ENCODE peak calls at places on chromosomes 4 and X, in five cellular contexts. One of them, this sample, is unnamed.
A peak's percentile ranks its signal among the peaks of the same experiment; 100 is the strongest.

GRCh38 chr4:158159054-158159717 is 13.6 kb downstream of the GASK1B start:
- DNase-seq in GM12878: no peak
- DNase-seq in HEK293T: no peak
- DNase-seq in HepG2: no peak
- DNase-seq in H1: no peak
- DNase-seq in this sample: no peak

GRCh38 chrX:67582436-67582835 is 38.6 kb downstream of the AR start:
- DNase-seq in GM12878: no peak
- DNase-seq in HEK293T: no peak
- DNase-seq in HepG2: no peak
- DNase-seq in H1: no peak
- DNase-seq in this sample: no peak

GRCh38 chr4:16916719-16917337 is 18.4 kb upstream of the LDB2 start:
- DNase-seq in GM12878: peak; percentile 47
- DNase-seq in HEK293T: peak; percentile 73
- DNase-seq in HepG2: peak; percentile 63
- DNase-seq in H1: peak; percentile 90
- DNase-seq in this sample: no peak

GRCh38 chr4:149910177-149910576 is 94.5 kb upstream of the IQCM start:
- DNase-seq in GM12878: no peak
- DNase-seq in HEK293T: no peak
- DNase-seq in HepG2: no peak
- DNase-seq in H1: no peak
- DNase-seq in this sample: no peak

GRCh38 chrX:31932769-31933168 is 860.9 kb upstream of the FTHL17 start:
- DNase-seq in GM12878: no peak
- DNase-seq in HEK293T: no peak
- DNase-seq in HepG2: no peak
- DNase-seq in H1: no peak
- DNase-seq in this sample: no peak

GRCh38 chr4:86840858-86841257 is 8.3 kb downstream of the SLC10A6 start:
- DNase-seq in GM12878: no peak
- DNase-seq in HEK293T: no peak
- DNase-seq in HepG2: no peak
- DNase-seq in H1: no peak
- DNase-seq in this sample: no peak

GRCh38 chr4:154640999-154641398 is 28.5 kb upstream of the FGG start:
- DNase-seq in GM12878: no peak
- DNase-seq in HEK293T: no peak
- DNase-seq in HepG2: no peak
- DNase-seq in H1: no peak
- DNase-seq in this sample: no peak

GRCh38 chr4:185793716-185794115 is 18.3 kb downstream of the SORBS2 start:
- DNase-seq in GM12878: no peak
- DNase-seq in HEK293T: no peak
- DNase-seq in HepG2: no peak
- DNase-seq in H1: no peak
- DNase-seq in this sample: no peak

GRCh38 chr4:26372525-26373172 is 51.8 kb downstream of the RBPJ start:
- DNase-seq in GM12878: peak; percentile 83
- DNase-seq in HEK293T: peak; percentile 19
- DNase-seq in HepG2: peak; percentile 90
- DNase-seq in H1: no peak
- DNase-seq in this sample: no peak

GRCh38 chrX:44953734-44954502 is 80.9 kb downstream of the KDM6A start:
- DNase-seq in GM12878: no peak
- DNase-seq in HEK293T: no peak
- DNase-seq in HepG2: no peak
- DNase-seq in H1: no peak
- DNase-seq in this sample: no peak

GRCh38 chrX:29478336-29479069 is 736.9 kb upstream of the MAGEB2 start:
- DNase-seq in GM12878: peak; percentile 51
- DNase-seq in HEK293T: peak; percentile 65
- DNase-seq in HepG2: peak; percentile 0
- DNase-seq in H1: peak; percentile 1
- DNase-seq in this sample: peak; percentile 38

GRCh38 chr4:36823199-36823967 is 421.2 kb upstream of the NWD2 start:
- DNase-seq in GM12878: peak; percentile 11
- DNase-seq in HEK293T: no peak
- DNase-seq in HepG2: no peak
- DNase-seq in H1: no peak
- DNase-seq in this sample: no peak

GRCh38 chr4:4919926-4920325 is 60.5 kb downstream of the MSX1 start:
- DNase-seq in GM12878: no peak
- DNase-seq in HEK293T: no peak
- DNase-seq in HepG2: no peak
- DNase-seq in H1: no peak
- DNase-seq in this sample: no peak

GRCh38 chrX:96004386-96004785 is 680.3 kb upstream of the DIAPH2 start:
- DNase-seq in GM12878: no peak
- DNase-seq in HEK293T: no peak
- DNase-seq in HepG2: no peak
- DNase-seq in H1: no peak
- DNase-seq in this sample: no peak

GRCh38 chr4:156685308-156685707 is 286.3 kb downstream of the PDGFC start:
- DNase-seq in GM12878: no peak
- DNase-seq in HEK293T: no peak
- DNase-seq in HepG2: no peak
- DNase-seq in H1: no peak
- DNase-seq in this sample: no peak

GRCh38 chrX:80648023-80648422 is 161.7 kb downstream of the BRWD3 start:
- DNase-seq in GM12878: no peak
- DNase-seq in HEK293T: peak; percentile 21
- DNase-seq in HepG2: no peak
- DNase-seq in H1: no peak
- DNase-seq in this sample: no peak

GRCh38 chr4:155758500-155759371 is at the start of gene GUCY1B1:
- DNase-seq in GM12878: peak; percentile 44
- DNase-seq in HEK293T: peak; percentile 96
- DNase-seq in HepG2: no peak
- DNase-seq in H1: peak; percentile 83
- DNase-seq in this sample: peak; percentile 67

GRCh38 chr4:135277116-135277979 is 1075.8 kb upstream of the PABPC4L start:
- DNase-seq in GM12878: no peak
- DNase-seq in HEK293T: no peak
- DNase-seq in HepG2: no peak
- DNase-seq in H1: no peak
- DNase-seq in this sample: no peak

GRCh38 chrX:49172280-49172780 is 632 bp downstream of the PLP2 start:
- DNase-seq in GM12878: no peak
- DNase-seq in HEK293T: no peak
- DNase-seq in HepG2: no peak
- DNase-seq in H1: no peak
- DNase-seq in this sample: no peak

GRCh38 chr4:103996637-103997036 is 276.9 kb upstream of the TACR3 start:
- DNase-seq in GM12878: no peak
- DNase-seq in HEK293T: peak; percentile 42
- DNase-seq in HepG2: peak; percentile 45
- DNase-seq in H1: peak; percentile 29
- DNase-seq in this sample: peak; percentile 78

GRCh38 chr4:143202824-143203223 is 18.1 kb downstream of the USP38 start:
- DNase-seq in GM12878: no peak
- DNase-seq in HEK293T: no peak
- DNase-seq in HepG2: no peak
- DNase-seq in H1: no peak
- DNase-seq in this sample: no peak

GRCh38 chr4:29058519-29058918 is 1661.7 kb upstream of the PCDH7 start:
- DNase-seq in GM12878: no peak
- DNase-seq in HEK293T: no peak
- DNase-seq in HepG2: no peak
- DNase-seq in H1: no peak
- DNase-seq in this sample: no peak

GRCh38 chrX:9977642-9978041 is 10.5 kb downstream of the CLDN34 start:
- DNase-seq in GM12878: no peak
- DNase-seq in HEK293T: no peak
- DNase-seq in HepG2: peak; percentile 66
- DNase-seq in H1: no peak
- DNase-seq in this sample: no peak

GRCh38 chr4:128379860-128380259 is 92.2 kb upstream of the PGRMC2 start:
- DNase-seq in GM12878: no peak
- DNase-seq in HEK293T: peak; percentile 55
- DNase-seq in HepG2: peak; percentile 12
- DNase-seq in H1: no peak
- DNase-seq in this sample: no peak

GRCh38 chr4:99252746-99253145 is 33.7 kb upstream of the ADH6 start:
- DNase-seq in GM12878: no peak
- DNase-seq in HEK293T: no peak
- DNase-seq in HepG2: no peak
- DNase-seq in H1: no peak
- DNase-seq in this sample: no peak

GRCh38 chr4:27398911-27399310 is 538.3 kb downstream of the STIM2 start:
- DNase-seq in GM12878: no peak
- DNase-seq in HEK293T: no peak
- DNase-seq in HepG2: no peak
- DNase-seq in H1: no peak
- DNase-seq in this sample: no peak

GRCh38 chr4:86544313-86544966 is 49.7 kb upstream of the PTPN13 start:
- DNase-seq in GM12878: no peak
- DNase-seq in HEK293T: no peak
- DNase-seq in HepG2: no peak
- DNase-seq in H1: no peak
- DNase-seq in this sample: no peak

GRCh38 chr4:101191302-101192098 is 155.8 kb downstream of the PPP3CA start:
- DNase-seq in GM12878: no peak
- DNase-seq in HEK293T: no peak
- DNase-seq in HepG2: no peak
- DNase-seq in H1: no peak
- DNase-seq in this sample: peak; percentile 36

GRCh38 chr4:99816611-99817309 is at the start of gene DAPP1:
- DNase-seq in GM12878: peak; percentile 94
- DNase-seq in HEK293T: no peak
- DNase-seq in HepG2: no peak
- DNase-seq in H1: no peak
- DNase-seq in this sample: no peak

GRCh38 chr4:22071749-22072148 is 123.2 kb upstream of the KCNIP4 start:
- DNase-seq in GM12878: no peak
- DNase-seq in HEK293T: no peak
- DNase-seq in HepG2: no peak
- DNase-seq in H1: no peak
- DNase-seq in this sample: no peak

GRCh38 chr4:85741921-85742591 is 267.1 kb downstream of the ARHGAP24 start:
- DNase-seq in GM12878: no peak
- DNase-seq in HEK293T: no peak
- DNase-seq in HepG2: no peak
- DNase-seq in H1: no peak
- DNase-seq in this sample: no peak

GRCh38 chr4:76597423-76597979 is 162.5 kb downstream of the SHROOM3 start:
- DNase-seq in GM12878: no peak
- DNase-seq in HEK293T: no peak
- DNase-seq in HepG2: no peak
- DNase-seq in H1: no peak
- DNase-seq in this sample: no peak

GRCh38 chrX:119236599-119237525 is 777 bp downstream of the PGRMC1 start:
- DNase-seq in GM12878: no peak
- DNase-seq in HEK293T: peak; percentile 32
- DNase-seq in HepG2: no peak
- DNase-seq in H1: no peak
- DNase-seq in this sample: no peak

GRCh38 chrX:39726810-39727209 is 370.9 kb downstream of the BCOR start:
- DNase-seq in GM12878: no peak
- DNase-seq in HEK293T: no peak
- DNase-seq in HepG2: no peak
- DNase-seq in H1: no peak
- DNase-seq in this sample: no peak

GRCh38 chr4:84481879-84482245 is 17.2 kb downstream of the NKX6-1 start:
- DNase-seq in GM12878: no peak
- DNase-seq in HEK293T: no peak
- DNase-seq in HepG2: no peak
- DNase-seq in H1: no peak
- DNase-seq in this sample: no peak

GRCh38 chrX:46407753-46408130 is 137.5 kb downstream of the ZNF674 start:
- DNase-seq in GM12878: no peak
- DNase-seq in HEK293T: no peak
- DNase-seq in HepG2: no peak
- DNase-seq in H1: no peak
- DNase-seq in this sample: no peak
- TF ChIP-seq SUZ12 in GM12878: no peak
- TF ChIP-seq SUZ12 in HEK293T: no peak
- TF ChIP-seq SUZ12 in HepG2: no peak
- TF ChIP-seq SUZ12 in H1: no peak
- TF ChIP-seq SUZ12 in this sample: no peak

GRCh38 chrX:150212672-150213480 is 150.2 kb upstream of the MAMLD1 start:
- DNase-seq in GM12878: no peak
- DNase-seq in HEK293T: no peak
- DNase-seq in HepG2: no peak
- DNase-seq in H1: no peak
- DNase-seq in this sample: no peak
- TF ChIP-seq SUZ12 in GM12878: no peak
- TF ChIP-seq SUZ12 in HEK293T: no peak
- TF ChIP-seq SUZ12 in HepG2: no peak
- TF ChIP-seq SUZ12 in H1: no peak
- TF ChIP-seq SUZ12 in this sample: no peak

DNA sequence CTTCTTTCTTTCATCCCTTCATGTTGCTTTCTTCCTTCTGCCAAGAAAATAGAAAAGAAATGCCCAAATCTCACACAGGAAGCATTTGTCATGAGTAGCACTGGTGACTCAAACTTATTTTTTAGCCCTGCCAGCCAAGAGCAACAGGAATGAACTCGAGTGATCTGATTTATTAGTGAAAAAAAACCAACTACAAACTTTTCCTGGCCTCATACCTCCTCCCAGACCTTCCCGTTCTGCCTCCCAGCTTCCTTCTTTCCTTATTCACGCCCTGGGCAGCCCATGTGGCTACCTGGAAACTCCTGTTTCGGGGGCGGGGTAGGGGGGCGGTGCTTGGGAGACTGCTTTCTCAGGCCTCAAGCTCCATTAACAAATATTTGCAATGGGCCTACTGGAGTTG is 178.5 kb downstream of the NHS start:
- DNase-seq in GM12878: no peak
- DNase-seq in HEK293T: no peak
- DNase-seq in HepG2: no peak
- DNase-seq in H1: no peak
- DNase-seq in this sample: no peak
- TF ChIP-seq SUZ12 in GM12878: no peak
- TF ChIP-seq SUZ12 in HEK293T: no peak
- TF ChIP-seq SUZ12 in HepG2: no peak
- TF ChIP-seq SUZ12 in H1: no peak
- TF ChIP-seq SUZ12 in this sample: no peak

GRCh38 chrX:154307207-154307606 is 11.6 kb downstream of the TKTL1 start:
- DNase-seq in GM12878: no peak
- DNase-seq in HEK293T: no peak
- DNase-seq in HepG2: no peak
- DNase-seq in H1: no peak
- DNase-seq in this sample: no peak
- TF ChIP-seq SUZ12 in GM12878: no peak
- TF ChIP-seq SUZ12 in HEK293T: no peak
- TF ChIP-seq SUZ12 in HepG2: no peak
- TF ChIP-seq SUZ12 in H1: no peak
- TF ChIP-seq SUZ12 in this sample: no peak

DNA sequence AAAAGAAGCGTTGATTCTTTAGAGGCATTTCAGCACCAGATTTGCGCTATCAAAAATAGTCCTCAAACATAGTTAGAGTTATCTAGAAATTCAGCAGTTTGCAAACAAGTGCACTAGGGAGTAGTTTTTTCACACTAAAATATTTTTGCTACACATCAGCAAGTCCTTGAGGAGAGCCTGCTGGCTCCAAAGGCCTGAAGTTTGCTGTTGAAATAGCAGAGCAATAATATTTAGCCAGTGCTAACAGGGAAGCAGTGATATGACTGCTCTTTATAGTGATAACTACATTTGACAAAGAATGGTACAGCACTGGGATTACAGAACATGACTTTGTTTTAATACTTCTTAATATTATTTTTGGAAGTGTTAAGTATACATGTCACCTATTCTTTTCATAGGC is 472.2 kb downstream of the PCDH7 start:
- DNase-seq in GM12878: no peak
- DNase-seq in HEK293T: no peak
- DNase-seq in HepG2: no peak
- DNase-seq in H1: no peak
- DNase-seq in this sample: no peak
- TF ChIP-seq SUZ12 in GM12878: no peak
- TF ChIP-seq SUZ12 in HEK293T: no peak
- TF ChIP-seq SUZ12 in HepG2: no peak
- TF ChIP-seq SUZ12 in H1: no peak
- TF ChIP-seq SUZ12 in this sample: no peak